ENCODE peak calls at places on chromosomes 3 and 15, in ten cellular contexts. One of them, this sample, is unnamed.

GRCh38 chr3:196179380-196180308 is 31.6 kb downstream of the ZDHHC19 start:
- DNase-seq in stimulated activated CD4-positive, alpha-beta T cell treated with anti-CD3 and anti-CD28 coated beads, TNF-alpha, amount 100 ng/mL, for 24 hours: peak
- DNase-seq in hypothalamus: peak
- DNase-seq in left ventricle myocardium superior: no peak
- DNase-seq in NCI-H2081: peak
- DNase-seq in glutamatergic neuron: no peak
- DNase-seq in nephron progenitor cell: no peak
- DNase-seq in mucosa of gallbladder: no peak
- DNase-seq in ELR: peak
- DNase-seq in kidney glomerular epithelial cell: peak
- DNase-seq in this sample: peak

GRCh38 chr15:87267798-87268197 is 988.7 kb downstream of the NTRK3 start:
- DNase-seq in ELR: peak
- DNase-seq in glutamatergic neuron: no peak
- DNase-seq in mucosa of gallbladder: no peak
- DNase-seq in hypothalamus: no peak
- DNase-seq in left ventricle myocardium superior: no peak
- DNase-seq in nephron progenitor cell: no peak
- DNase-seq in kidney glomerular epithelial cell: peak
- DNase-seq in stimulated activated CD4-positive, alpha-beta T cell treated with anti-CD3 and anti-CD28 coated beads, TNF-alpha, amount 100 ng/mL, for 24 hours: no peak
- DNase-seq in NCI-H2081: no peak
- DNase-seq in this sample: no peak

GRCh38 chr15:72116680-72117447 is 1.1 kb downstream of the MYO9A start:
- DNase-seq in left ventricle myocardium superior: no peak
- DNase-seq in kidney glomerular epithelial cell: no peak
- DNase-seq in stimulated activated CD4-positive, alpha-beta T cell treated with anti-CD3 and anti-CD28 coated beads, TNF-alpha, amount 100 ng/mL, for 24 hours: peak
- DNase-seq in mucosa of gallbladder: peak
- DNase-seq in hypothalamus: peak
- DNase-seq in glutamatergic neuron: no peak
- DNase-seq in nephron progenitor cell: no peak
- DNase-seq in NCI-H2081: peak
- DNase-seq in ELR: peak
- DNase-seq in this sample: peak

GRCh38 chr15:26729030-26729429 is 43.8 kb downstream of the GABRB3 start:
- DNase-seq in left ventricle myocardium superior: no peak
- DNase-seq in kidney glomerular epithelial cell: no peak
- DNase-seq in nephron progenitor cell: no peak
- DNase-seq in glutamatergic neuron: peak
- DNase-seq in NCI-H2081: no peak
- DNase-seq in stimulated activated CD4-positive, alpha-beta T cell treated with anti-CD3 and anti-CD28 coated beads, TNF-alpha, amount 100 ng/mL, for 24 hours: no peak
- DNase-seq in ELR: no peak
- DNase-seq in hypothalamus: no peak
- DNase-seq in mucosa of gallbladder: no peak
- DNase-seq in this sample: no peak

GRCh38 chr3:186121968-186122367 is 13.1 kb upstream of the ETV5 start:
- DNase-seq in ELR: no peak
- DNase-seq in mucosa of gallbladder: no peak
- DNase-seq in NCI-H2081: no peak
- DNase-seq in left ventricle myocardium superior: no peak
- DNase-seq in glutamatergic neuron: no peak
- DNase-seq in stimulated activated CD4-positive, alpha-beta T cell treated with anti-CD3 and anti-CD28 coated beads, TNF-alpha, amount 100 ng/mL, for 24 hours: no peak
- DNase-seq in kidney glomerular epithelial cell: peak
- DNase-seq in hypothalamus: no peak
- DNase-seq in nephron progenitor cell: no peak
- DNase-seq in this sample: no peak

GRCh38 chr3:33299395-33300081 is 22.3 kb downstream of the FBXL2 start:
- DNase-seq in left ventricle myocardium superior: no peak
- DNase-seq in ELR: peak
- DNase-seq in nephron progenitor cell: no peak
- DNase-seq in NCI-H2081: no peak
- DNase-seq in glutamatergic neuron: no peak
- DNase-seq in hypothalamus: no peak
- DNase-seq in stimulated activated CD4-positive, alpha-beta T cell treated with anti-CD3 and anti-CD28 coated beads, TNF-alpha, amount 100 ng/mL, for 24 hours: no peak
- DNase-seq in kidney glomerular epithelial cell: peak
- DNase-seq in mucosa of gallbladder: no peak
- DNase-seq in this sample: no peak

GRCh38 chr3:84806958-84807357 is 151.8 kb upstream of the CADM2 start:
- DNase-seq in nephron progenitor cell: no peak
- DNase-seq in NCI-H2081: no peak
- DNase-seq in left ventricle myocardium superior: no peak
- DNase-seq in glutamatergic neuron: no peak
- DNase-seq in mucosa of gallbladder: no peak
- DNase-seq in hypothalamus: no peak
- DNase-seq in kidney glomerular epithelial cell: no peak
- DNase-seq in ELR: no peak
- DNase-seq in stimulated activated CD4-positive, alpha-beta T cell treated with anti-CD3 and anti-CD28 coated beads, TNF-alpha, amount 100 ng/mL, for 24 hours: no peak
- DNase-seq in this sample: no peak

GRCh38 chr3:46261926-46262594 is 19.8 kb downstream of the CCR3 start:
- DNase-seq in NCI-H2081: no peak
- DNase-seq in stimulated activated CD4-positive, alpha-beta T cell treated with anti-CD3 and anti-CD28 coated beads, TNF-alpha, amount 100 ng/mL, for 24 hours: no peak
- DNase-seq in kidney glomerular epithelial cell: no peak
- DNase-seq in ELR: no peak
- DNase-seq in mucosa of gallbladder: no peak
- DNase-seq in hypothalamus: no peak
- DNase-seq in nephron progenitor cell: no peak
- DNase-seq in left ventricle myocardium superior: no peak
- DNase-seq in glutamatergic neuron: no peak
- DNase-seq in this sample: no peak

GRCh38 chr3:46584598-46585467 is 18.7 kb upstream of the LRRC2 start:
- DNase-seq in kidney glomerular epithelial cell: no peak
- DNase-seq in nephron progenitor cell: no peak
- DNase-seq in left ventricle myocardium superior: no peak
- DNase-seq in glutamatergic neuron: no peak
- DNase-seq in hypothalamus: no peak
- DNase-seq in ELR: no peak
- DNase-seq in NCI-H2081: no peak
- DNase-seq in mucosa of gallbladder: no peak
- DNase-seq in stimulated activated CD4-positive, alpha-beta T cell treated with anti-CD3 and anti-CD28 coated beads, TNF-alpha, amount 100 ng/mL, for 24 hours: no peak
- DNase-seq in this sample: no peak

GRCh38 chr15:70062321-70062956 is 35.3 kb downstream of the TLE3 start:
- DNase-seq in left ventricle myocardium superior: peak
- DNase-seq in hypothalamus: peak
- DNase-seq in glutamatergic neuron: peak
- DNase-seq in NCI-H2081: peak
- DNase-seq in stimulated activated CD4-positive, alpha-beta T cell treated with anti-CD3 and anti-CD28 coated beads, TNF-alpha, amount 100 ng/mL, for 24 hours: no peak
- DNase-seq in nephron progenitor cell: peak
- DNase-seq in mucosa of gallbladder: peak
- DNase-seq in kidney glomerular epithelial cell: peak
- DNase-seq in ELR: peak
- DNase-seq in this sample: peak

GRCh38 chr3:8518138-8518537 is 16.5 kb downstream of the LMCD1 start:
- DNase-seq in hypothalamus: no peak
- DNase-seq in mucosa of gallbladder: no peak
- DNase-seq in nephron progenitor cell: no peak
- DNase-seq in glutamatergic neuron: no peak
- DNase-seq in NCI-H2081: no peak
- DNase-seq in left ventricle myocardium superior: no peak
- DNase-seq in stimulated activated CD4-positive, alpha-beta T cell treated with anti-CD3 and anti-CD28 coated beads, TNF-alpha, amount 100 ng/mL, for 24 hours: no peak
- DNase-seq in ELR: peak
- DNase-seq in kidney glomerular epithelial cell: peak
- DNase-seq in this sample: no peak

GRCh38 chr3:54960066-54960465 is 32.2 kb upstream of the LRTM1 start:
- DNase-seq in NCI-H2081: no peak
- DNase-seq in ELR: no peak
- DNase-seq in glutamatergic neuron: no peak
- DNase-seq in nephron progenitor cell: no peak
- DNase-seq in mucosa of gallbladder: no peak
- DNase-seq in stimulated activated CD4-positive, alpha-beta T cell treated with anti-CD3 and anti-CD28 coated beads, TNF-alpha, amount 100 ng/mL, for 24 hours: no peak
- DNase-seq in left ventricle myocardium superior: no peak
- DNase-seq in kidney glomerular epithelial cell: no peak
- DNase-seq in hypothalamus: no peak
- DNase-seq in this sample: no peak

GRCh38 chr15:35479423-35479822 is 66.5 kb downstream of the DPH6 start:
- DNase-seq in stimulated activated CD4-positive, alpha-beta T cell treated with anti-CD3 and anti-CD28 coated beads, TNF-alpha, amount 100 ng/mL, for 24 hours: no peak
- DNase-seq in ELR: no peak
- DNase-seq in hypothalamus: no peak
- DNase-seq in mucosa of gallbladder: no peak
- DNase-seq in nephron progenitor cell: no peak
- DNase-seq in left ventricle myocardium superior: no peak
- DNase-seq in kidney glomerular epithelial cell: no peak
- DNase-seq in glutamatergic neuron: no peak
- DNase-seq in NCI-H2081: no peak
- DNase-seq in this sample: no peak

GRCh38 chr15:66488525-66488924 is 9.0 kb downstream of the SNAPC5 start:
- DNase-seq in glutamatergic neuron: no peak
- DNase-seq in NCI-H2081: no peak
- DNase-seq in ELR: no peak
- DNase-seq in stimulated activated CD4-positive, alpha-beta T cell treated with anti-CD3 and anti-CD28 coated beads, TNF-alpha, amount 100 ng/mL, for 24 hours: no peak
- DNase-seq in kidney glomerular epithelial cell: no peak
- DNase-seq in mucosa of gallbladder: no peak
- DNase-seq in nephron progenitor cell: no peak
- DNase-seq in left ventricle myocardium superior: no peak
- DNase-seq in hypothalamus: no peak
- DNase-seq in this sample: no peak

GRCh38 chr15:41675337-41675736 is 15.1 kb downstream of the MGA start:
- DNase-seq in mucosa of gallbladder: no peak
- DNase-seq in stimulated activated CD4-positive, alpha-beta T cell treated with anti-CD3 and anti-CD28 coated beads, TNF-alpha, amount 100 ng/mL, for 24 hours: no peak
- DNase-seq in hypothalamus: no peak
- DNase-seq in glutamatergic neuron: no peak
- DNase-seq in left ventricle myocardium superior: no peak
- DNase-seq in kidney glomerular epithelial cell: no peak
- DNase-seq in NCI-H2081: no peak
- DNase-seq in nephron progenitor cell: no peak
- DNase-seq in ELR: no peak
- DNase-seq in this sample: no peak

GRCh38 chr3:162366382-162366781 is 869.8 kb downstream of the OTOL1 start:
- DNase-seq in ELR: no peak
- DNase-seq in stimulated activated CD4-positive, alpha-beta T cell treated with anti-CD3 and anti-CD28 coated beads, TNF-alpha, amount 100 ng/mL, for 24 hours: no peak
- DNase-seq in nephron progenitor cell: no peak
- DNase-seq in kidney glomerular epithelial cell: no peak
- DNase-seq in mucosa of gallbladder: no peak
- DNase-seq in NCI-H2081: no peak
- DNase-seq in hypothalamus: no peak
- DNase-seq in glutamatergic neuron: no peak
- DNase-seq in left ventricle myocardium superior: no peak
- DNase-seq in this sample: no peak

GRCh38 chr3:197041875-197042488 is 12.4 kb upstream of the MELTF start:
- DNase-seq in NCI-H2081: no peak
- DNase-seq in stimulated activated CD4-positive, alpha-beta T cell treated with anti-CD3 and anti-CD28 coated beads, TNF-alpha, amount 100 ng/mL, for 24 hours: no peak
- DNase-seq in hypothalamus: no peak
- DNase-seq in ELR: no peak
- DNase-seq in glutamatergic neuron: no peak
- DNase-seq in mucosa of gallbladder: no peak
- DNase-seq in nephron progenitor cell: no peak
- DNase-seq in left ventricle myocardium superior: no peak
- DNase-seq in kidney glomerular epithelial cell: no peak
- DNase-seq in this sample: no peak

GRCh38 chr3:150528359-150528797 is 17.9 kb downstream of the SERP1 start:
- DNase-seq in nephron progenitor cell: no peak
- DNase-seq in kidney glomerular epithelial cell: no peak
- DNase-seq in left ventricle myocardium superior: no peak
- DNase-seq in ELR: peak
- DNase-seq in NCI-H2081: no peak
- DNase-seq in stimulated activated CD4-positive, alpha-beta T cell treated with anti-CD3 and anti-CD28 coated beads, TNF-alpha, amount 100 ng/mL, for 24 hours: no peak
- DNase-seq in glutamatergic neuron: no peak
- DNase-seq in hypothalamus: no peak
- DNase-seq in mucosa of gallbladder: no peak
- DNase-seq in this sample: no peak

GRCh38 chr3:36842275-36842674 is 77.9 kb upstream of the DCLK3 start:
- DNase-seq in ELR: no peak
- DNase-seq in glutamatergic neuron: no peak
- DNase-seq in stimulated activated CD4-positive, alpha-beta T cell treated with anti-CD3 and anti-CD28 coated beads, TNF-alpha, amount 100 ng/mL, for 24 hours: no peak
- DNase-seq in kidney glomerular epithelial cell: no peak
- DNase-seq in hypothalamus: no peak
- DNase-seq in left ventricle myocardium superior: no peak
- DNase-seq in nephron progenitor cell: no peak
- DNase-seq in NCI-H2081: no peak
- DNase-seq in mucosa of gallbladder: no peak
- DNase-seq in this sample: no peak

GRCh38 chr15:41661078-41661528 is 898 bp downstream of the MGA start:
- DNase-seq in mucosa of gallbladder: no peak
- DNase-seq in ELR: no peak
- DNase-seq in kidney glomerular epithelial cell: no peak
- DNase-seq in hypothalamus: no peak
- DNase-seq in glutamatergic neuron: no peak
- DNase-seq in nephron progenitor cell: no peak
- DNase-seq in NCI-H2081: peak
- DNase-seq in left ventricle myocardium superior: no peak
- DNase-seq in stimulated activated CD4-positive, alpha-beta T cell treated with anti-CD3 and anti-CD28 coated beads, TNF-alpha, amount 100 ng/mL, for 24 hours: no peak
- DNase-seq in this sample: peak

GRCh38 chr15:49238342-49238741 is 68.3 kb downstream of the GALK2 start:
- DNase-seq in NCI-H2081: no peak
- DNase-seq in stimulated activated CD4-positive, alpha-beta T cell treated with anti-CD3 and anti-CD28 coated beads, TNF-alpha, amount 100 ng/mL, for 24 hours: no peak
- DNase-seq in mucosa of gallbladder: no peak
- DNase-seq in nephron progenitor cell: no peak
- DNase-seq in glutamatergic neuron: no peak
- DNase-seq in kidney glomerular epithelial cell: no peak
- DNase-seq in hypothalamus: no peak
- DNase-seq in ELR: no peak
- DNase-seq in left ventricle myocardium superior: no peak
- DNase-seq in this sample: no peak

GRCh38 chr3:100289339-100289738 is 28.5 kb downstream of the TBC1D23 start:
- DNase-seq in stimulated activated CD4-positive, alpha-beta T cell treated with anti-CD3 and anti-CD28 coated beads, TNF-alpha, amount 100 ng/mL, for 24 hours: no peak
- DNase-seq in hypothalamus: no peak
- DNase-seq in glutamatergic neuron: no peak
- DNase-seq in ELR: peak
- DNase-seq in kidney glomerular epithelial cell: no peak
- DNase-seq in nephron progenitor cell: no peak
- DNase-seq in mucosa of gallbladder: no peak
- DNase-seq in left ventricle myocardium superior: no peak
- DNase-seq in NCI-H2081: no peak
- DNase-seq in this sample: no peak

GRCh38 chr3:4948395-4948794 is 30.8 kb upstream of the BHLHE40 start:
- DNase-seq in NCI-H2081: no peak
- DNase-seq in stimulated activated CD4-positive, alpha-beta T cell treated with anti-CD3 and anti-CD28 coated beads, TNF-alpha, amount 100 ng/mL, for 24 hours: no peak
- DNase-seq in nephron progenitor cell: no peak
- DNase-seq in kidney glomerular epithelial cell: no peak
- DNase-seq in mucosa of gallbladder: no peak
- DNase-seq in hypothalamus: no peak
- DNase-seq in glutamatergic neuron: no peak
- DNase-seq in ELR: no peak
- DNase-seq in left ventricle myocardium superior: no peak
- DNase-seq in this sample: no peak

GRCh38 chr3:194732617-194733016 is 46.9 kb downstream of the FAM43A start:
- DNase-seq in glutamatergic neuron: no peak
- DNase-seq in left ventricle myocardium superior: no peak
- DNase-seq in mucosa of gallbladder: no peak
- DNase-seq in hypothalamus: no peak
- DNase-seq in NCI-H2081: no peak
- DNase-seq in nephron progenitor cell: no peak
- DNase-seq in kidney glomerular epithelial cell: no peak
- DNase-seq in stimulated activated CD4-positive, alpha-beta T cell treated with anti-CD3 and anti-CD28 coated beads, TNF-alpha, amount 100 ng/mL, for 24 hours: no peak
- DNase-seq in ELR: no peak
- DNase-seq in this sample: no peak

GRCh38 chr3:123834631-123835030 is 49.5 kb downstream of the MYLK start:
- DNase-seq in ELR: peak
- DNase-seq in kidney glomerular epithelial cell: peak
- DNase-seq in left ventricle myocardium superior: no peak
- DNase-seq in mucosa of gallbladder: no peak
- DNase-seq in NCI-H2081: no peak
- DNase-seq in nephron progenitor cell: no peak
- DNase-seq in hypothalamus: no peak
- DNase-seq in glutamatergic neuron: no peak
- DNase-seq in stimulated activated CD4-positive, alpha-beta T cell treated with anti-CD3 and anti-CD28 coated beads, TNF-alpha, amount 100 ng/mL, for 24 hours: no peak
- DNase-seq in this sample: no peak

GRCh38 chr3:10551139-10551538 is 45.8 kb upstream of the ATP2B2 start:
- DNase-seq in kidney glomerular epithelial cell: no peak
- DNase-seq in ELR: no peak
- DNase-seq in left ventricle myocardium superior: no peak
- DNase-seq in hypothalamus: no peak
- DNase-seq in glutamatergic neuron: no peak
- DNase-seq in stimulated activated CD4-positive, alpha-beta T cell treated with anti-CD3 and anti-CD28 coated beads, TNF-alpha, amount 100 ng/mL, for 24 hours: no peak
- DNase-seq in NCI-H2081: no peak
- DNase-seq in nephron progenitor cell: no peak
- DNase-seq in mucosa of gallbladder: no peak
- DNase-seq in this sample: no peak

GRCh38 chr3:98326036-98326435 is 27.6 kb upstream of the OR5K4 start:
- DNase-seq in nephron progenitor cell: no peak
- DNase-seq in stimulated activated CD4-positive, alpha-beta T cell treated with anti-CD3 and anti-CD28 coated beads, TNF-alpha, amount 100 ng/mL, for 24 hours: no peak
- DNase-seq in left ventricle myocardium superior: no peak
- DNase-seq in NCI-H2081: no peak
- DNase-seq in hypothalamus: no peak
- DNase-seq in glutamatergic neuron: no peak
- DNase-seq in kidney glomerular epithelial cell: no peak
- DNase-seq in ELR: no peak
- DNase-seq in mucosa of gallbladder: no peak
- DNase-seq in this sample: no peak

GRCh38 chr3:58581328-58582091 is 4.3 kb upstream of the FAM107A start:
- DNase-seq in ELR: no peak
- DNase-seq in NCI-H2081: no peak
- DNase-seq in hypothalamus: peak
- DNase-seq in left ventricle myocardium superior: no peak
- DNase-seq in stimulated activated CD4-positive, alpha-beta T cell treated with anti-CD3 and anti-CD28 coated beads, TNF-alpha, amount 100 ng/mL, for 24 hours: no peak
- DNase-seq in mucosa of gallbladder: no peak
- DNase-seq in nephron progenitor cell: peak
- DNase-seq in glutamatergic neuron: no peak
- DNase-seq in kidney glomerular epithelial cell: no peak
- DNase-seq in this sample: peak

This sample was measured in NCI-H345.